ENCODE peak calls at places on chromosomes 5 and 9, in ten cellular contexts. F, H, E, N, O, W, R, B, D and Y are unnamed samples.

GRCh38 chr9:74643303-74643933 is 146.3 kb downstream of the RORB start:
- DNase-seq in N (no peak), D (no peak), B (no peak), E (no peak), O (no peak), W (no peak), H (no peak), R (no peak), F (no peak), Y (no peak)

GRCh38 chr5:143758750-143759149 is 53.2 kb upstream of the HMHB1 start:
- DNase-seq in W (peak; percentile 89), E (no peak), B (peak; percentile 50), D (no peak), O (no peak), F (no peak), N (no peak), H (no peak), R (no peak), Y (no peak)

GRCh38 chr9:127779136-127779981 is 893 bp upstream of the SH2D3C start:
- DNase-seq in R (peak; percentile 57), O (no peak), B (no peak), H (peak; percentile 63), W (peak; percentile 49), D (no peak), E (peak; percentile 54), F (peak; percentile 38), N (no peak), Y (no peak)

GRCh38 chr5:34998058-34998789 is 49.5 kb downstream of the AGXT2 start:
- DNase-seq in N (no peak), D (no peak), R (no peak), W (peak; percentile 65), O (no peak), B (no peak), F (no peak), E (no peak), H (no peak), Y (no peak)

GRCh38 chr5:37495668-37496067 is 116.5 kb downstream of the WDR70 start:
- DNase-seq in H (no peak), W (peak; percentile 62), D (no peak), N (no peak), B (peak; percentile 32), O (no peak), E (no peak), R (no peak), F (no peak), Y (no peak)

GRCh38 chr5:85132269-85132668 is 747.6 kb upstream of the EDIL3 start:
- DNase-seq in H (no peak), R (no peak), F (no peak), N (no peak), B (peak; percentile 21), D (no peak), E (no peak), W (peak; percentile 69), O (no peak), Y (no peak)

GRCh38 chr9:70101265-70101664 is 57.6 kb downstream of the MAMDC2 start:
- DNase-seq in F (no peak), W (peak; percentile 42), B (no peak), H (no peak), E (no peak), R (no peak), O (no peak), D (no peak), N (no peak), Y (no peak)

GRCh38 chr9:113985968-113986585 is 92.0 kb downstream of the AMBP start:
- DNase-seq in R (no peak), W (no peak), B (no peak), N (no peak), F (peak; percentile 18), E (no peak), H (no peak), D (no peak), O (no peak), Y (no peak)

GRCh38 chr5:174877987-174878386 is 153.6 kb downstream of the MSX2 start:
- DNase-seq in O (no peak), F (no peak), E (no peak), W (no peak), H (no peak), N (no peak), D (no peak), R (no peak), B (no peak), Y (no peak)

GRCh38 chr9:109913461-109913810 is 133.4 kb downstream of the PALM2AKAP2 start:
- DNase-seq in O (no peak), N (no peak), W (no peak), R (no peak), H (no peak), F (no peak), B (no peak), D (no peak), E (no peak), Y (no peak)

GRCh38 chr9:123548749-123549545 is 192.9 kb downstream of the CRB2 start:
- DNase-seq in N (no peak), F (peak; percentile 54), E (no peak), D (no peak), O (no peak), B (no peak), H (no peak), R (no peak), W (no peak), Y (no peak)

GRCh38 chr9:110911659-110912473 is 126.4 kb downstream of the LPAR1 start:
- DNase-seq in O (no peak), E (no peak), R (no peak), H (no peak), D (no peak), B (no peak), F (no peak), W (peak; percentile 89), N (no peak), Y (no peak)

GRCh38 chr5:91016322-91016721 is 366.8 kb downstream of the ARRDC3 start:
- DNase-seq in O (no peak), F (no peak), H (no peak), R (no peak), N (no peak), B (no peak), W (no peak), D (no peak), E (no peak), Y (no peak)

GRCh38 chr9:129777769-129778130 is 24.9 kb upstream of the PTGES start:
- DNase-seq in E (no peak), H (no peak), W (no peak), F (no peak), N (no peak), R (no peak), B (no peak), D (no peak), O (no peak), Y (no peak)

GRCh38 chr9:110121170-110121569 is 86.8 kb downstream of the C9orf152 start:
- DNase-seq in B (no peak), W (no peak), O (no peak), F (no peak), E (no peak), N (no peak), D (no peak), R (no peak), H (no peak), Y (no peak)

GRCh38 chr9:34380034-34380510 is 3.4 kb upstream of the MYORG start:
- DNase-seq in F (no peak), H (no peak), O (peak; percentile 56), W (no peak), N (no peak), B (no peak), D (no peak), E (no peak), R (no peak), Y (no peak)

GRCh38 chr9:34378376-34379060 is 1.8 kb upstream of the MYORG start:
- DNase-seq in R (no peak), E (no peak), N (no peak), H (no peak), O (no peak), F (no peak), D (no peak), B (no peak), W (no peak), Y (no peak)

GRCh38 chr9:34381323-34381722 is 4.6 kb upstream of the MYORG start:
- DNase-seq in E (no peak), B (no peak), F (no peak), D (no peak), O (peak; percentile 34), R (peak; percentile 75), H (no peak), N (no peak), W (no peak), Y (no peak)

GRCh38 chr9:34380511-34381315 is 4.0 kb upstream of the MYORG start:
- DNase-seq in W (peak; percentile 70), E (peak; percentile 62), F (peak; percentile 83), D (no peak), H (peak; percentile 69), N (peak; percentile 90), B (peak; percentile 8), O (peak; percentile 90), R (peak; percentile 96), Y (peak; percentile 91)

GRCh38 chr9:34379334-34380033 is 2.8 kb upstream of the MYORG start:
- DNase-seq in N (peak; percentile 93), B (peak; percentile 49), H (peak; percentile 74), E (peak; percentile 78), W (peak; percentile 81), O (peak; percentile 86), D (peak; percentile 68), R (peak; percentile 98), F (peak; percentile 86), Y (peak; percentile 84)
- TF ChIP-seq CTCF in N (peak; percentile 99), B (peak; percentile 95), H (peak; percentile 77), E (peak; percentile 92), W (peak; percentile 97), O (peak; percentile 99), D (peak; percentile 99), R (peak; percentile 98), F (peak; percentile 90), Y (peak; percentile 98)

GRCh38 chr5:140043508-140043872 is 391 bp upstream of the NRG2 start:
- DNase-seq in O (peak; percentile 77), H (no peak), B (no peak), D (no peak), F (no peak), E (no peak), N (peak; percentile 62), W (no peak), R (peak; percentile 87), Y (no peak)
- TF ChIP-seq CTCF in O (peak; percentile 3), H (no peak), B (no peak), D (no peak), F (no peak), E (no peak), N (no peak), W (no peak), R (peak; percentile 30), Y (peak; percentile 10)

DNA sequence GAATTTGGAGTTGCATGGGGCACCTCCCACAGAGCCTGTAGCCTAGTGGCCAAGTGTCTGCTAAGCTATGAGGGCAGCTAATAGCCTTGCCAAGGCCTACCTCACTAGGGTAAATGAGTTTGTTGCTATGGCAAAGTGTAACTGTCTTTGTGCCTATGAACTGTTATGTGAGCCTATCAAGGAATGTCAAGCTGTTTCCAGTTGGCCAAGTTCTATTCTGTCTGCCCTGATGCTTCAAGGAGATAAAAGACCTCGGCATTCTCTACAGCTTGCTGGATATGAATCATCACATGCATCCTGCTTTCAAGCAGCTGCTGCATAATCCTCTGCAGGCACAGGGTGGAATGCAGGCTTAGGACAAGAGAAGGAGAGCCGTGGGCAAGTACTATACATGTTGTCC is 69.8 kb upstream of the CCDC112 start:
- DNase-seq in H (no peak), B (peak; percentile 82), W (peak; percentile 71), F (peak; percentile 45), D (no peak), O (no peak), N (no peak), R (no peak), E (no peak), Y (no peak)
- TF ChIP-seq CTCF in H (no peak), B (no peak), W (no peak), F (no peak), D (no peak), O (no peak), N (no peak), R (no peak), E (no peak), Y (no peak)

GRCh38 chr5:29367176-29367833 is 1826.2 kb upstream of the CDH6 start:
- DNase-seq in F (no peak), D (no peak), W (no peak), E (no peak), H (no peak), R (peak; percentile 61), B (no peak), O (peak; percentile 73), N (no peak), Y (no peak)
- TF ChIP-seq CTCF in F (peak; percentile 5), D (no peak), W (no peak), E (no peak), H (no peak), R (peak; percentile 69), B (no peak), O (peak; percentile 47), N (no peak), Y (peak; percentile 23)